ENCODE peak calls at places on chromosomes 6 and 20, in eight cellular contexts. C, I, Z, U, W, K, J and F are unnamed samples.

GRCh38 chr6:151269318-151269995 is 29.7 kb downstream of the AKAP12 start:
- DNase-seq in C (peak; percentile 81), I (no peak), Z (peak; percentile 65), U (no peak), W (peak; percentile 68), K (no peak), J (no peak), F (no peak)

GRCh38 chr6:122033564-122034181 is 365.8 kb upstream of the HSF2 start:
- DNase-seq in C (peak; percentile 50), I (peak; percentile 76), Z (peak; percentile 69), U (peak; percentile 49), W (peak; percentile 74), K (peak; percentile 59), J (peak; percentile 88), F (no peak)

GRCh38 chr6:13725570-13725969 is 13.9 kb upstream of the RANBP9 start:
- DNase-seq in C (peak; percentile 53), I (no peak), Z (no peak), U (peak; percentile 92), W (no peak), K (no peak), J (no peak), F (peak; percentile 86)

GRCh38 chr20:48824830-48825550 is 2.8 kb downstream of the PREX1 start:
- DNase-seq in C (no peak), I (no peak), Z (peak; percentile 48), U (no peak), W (no peak), K (no peak), J (no peak), F (no peak)

GRCh38 chr6:37665309-37665708 is 32.4 kb downstream of the MDGA1 start:
- DNase-seq in C (no peak), I (no peak), Z (no peak), U (no peak), W (no peak), K (no peak), J (no peak), F (peak; percentile 38)

GRCh38 chr20:46400253-46400652 is 6.2 kb downstream of the ELMO2 start:
- DNase-seq in C (peak; percentile 69), I (peak; percentile 46), Z (peak; percentile 40), U (no peak), W (peak; percentile 90), K (no peak), J (no peak), F (peak; percentile 43)

GRCh38 chr6:34132486-34133185 is 13.3 kb downstream of the GRM4 start:
- DNase-seq in C (peak; percentile 10), I (peak; percentile 80), Z (peak; percentile 28), U (no peak), W (peak; percentile 18), K (peak; percentile 48), J (peak; percentile 88), F (peak; percentile 35)

GRCh38 chr6:7897461-7898192 is 13.0 kb downstream of the TXNDC5 start:
- DNase-seq in C (no peak), I (no peak), Z (no peak), U (no peak), W (no peak), K (peak; percentile 91), J (no peak), F (no peak)

GRCh38 chr20:37897008-37897548 is 5.8 kb upstream of the VSTM2L start:
- DNase-seq in C (no peak), I (no peak), Z (no peak), U (no peak), W (no peak), K (no peak), J (peak; percentile 75), F (no peak)

GRCh38 chr6:132798820-132799538 is 542 bp upstream of the SLC18B1 start:
- DNase-seq in C (no peak), I (peak; percentile 87), Z (peak; percentile 86), U (peak; percentile 76), W (peak; percentile 72), K (peak; percentile 84), J (peak; percentile 84), F (peak; percentile 85)

GRCh38 chr6:169975701-169976100 is 224.3 kb downstream of the ERMARD start:
- DNase-seq in C (no peak), I (no peak), Z (no peak), U (no peak), W (no peak), K (no peak), J (no peak), F (no peak)

GRCh38 chr6:105179244-105180065 is at the start of gene POPDC3:
- DNase-seq in C (no peak), I (peak; percentile 54), Z (no peak), U (no peak), W (peak; percentile 28), K (peak; percentile 14), J (peak; percentile 82), F (peak; percentile 49)

GRCh38 chr6:109491207-109491938 is 8.4 kb upstream of the ZBTB24 start:
- DNase-seq in C (peak; percentile 16), I (peak; percentile 22), Z (no peak), U (no peak), W (no peak), K (peak; percentile 61), J (peak; percentile 40), F (peak; percentile 52)

GRCh38 chr6:82408952-82409421 is 45.4 kb downstream of the TPBG start:
- DNase-seq in C (peak; percentile 67), I (no peak), Z (no peak), U (no peak), W (peak; percentile 58), K (no peak), J (no peak), F (peak; percentile 82)

GRCh38 chr6:125781307-125781868 is 9.4 kb upstream of the NCOA7 start:
- DNase-seq in C (peak; percentile 25), I (no peak), Z (no peak), U (no peak), W (peak; percentile 67), K (peak; percentile 40), J (peak; percentile 22), F (no peak)

GRCh38 chr6:24861934-24862333 is 63.2 kb upstream of the ARMH2 start:
- DNase-seq in C (no peak), I (no peak), Z (no peak), U (no peak), W (no peak), K (peak; percentile 50), J (no peak), F (no peak)

GRCh38 chr6:106097368-106098231 is 11.5 kb downstream of the PRDM1 start:
- DNase-seq in C (peak; percentile 46), I (no peak), Z (peak; percentile 65), U (no peak), W (peak; percentile 81), K (peak; percentile 83), J (no peak), F (no peak)

GRCh38 chr6:26295691-26296555 is 69.1 kb upstream of the BTN3A2 start:
- DNase-seq in C (peak; percentile 70), I (peak; percentile 68), Z (peak; percentile 72), U (peak; percentile 61), W (peak; percentile 90), K (no peak), J (no peak), F (peak; percentile 93)

GRCh38 chr6:41618598-41618997 is 19.7 kb upstream of the MDFI start:
- DNase-seq in C (no peak), I (no peak), Z (no peak), U (no peak), W (no peak), K (no peak), J (no peak), F (no peak)

GRCh38 chr6:41614713-41615112 is 23.6 kb upstream of the MDFI start:
- DNase-seq in C (no peak), I (no peak), Z (no peak), U (no peak), W (no peak), K (no peak), J (no peak), F (no peak)

DNA sequence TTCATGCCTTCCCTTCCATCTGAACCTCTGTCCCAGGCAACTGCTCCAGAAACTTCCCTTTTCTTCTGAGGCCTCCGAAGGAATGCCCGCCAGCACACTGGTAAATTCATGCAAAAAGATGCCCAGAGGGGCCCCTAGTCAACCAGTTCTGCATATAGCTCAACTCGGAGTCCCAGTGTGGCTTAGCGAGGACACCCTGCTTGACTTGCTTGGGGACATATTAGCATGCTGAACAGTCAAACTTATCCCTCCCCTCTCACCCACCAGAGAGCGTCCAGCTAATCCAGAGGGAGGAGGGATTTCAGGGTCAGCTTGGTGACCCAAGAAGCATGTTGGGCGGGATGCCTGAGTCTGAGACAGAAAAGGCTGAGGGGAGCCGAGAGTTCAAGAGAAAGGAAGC is 23.0 kb upstream of the MDFI start:
- DNase-seq in C (no peak), I (no peak), Z (no peak), U (no peak), W (no peak), K (no peak), J (no peak), F (no peak)
- H3K4me3 ChIP-seq in C (no peak overlapping the region), I (no peak overlapping the region), Z (no peak overlapping the region), U (no peak overlapping the region), W (no peak overlapping the region), K (no peak overlapping the region), J (no peak overlapping the region), F (no peak overlapping the region)

GRCh38 chr20:59232618-59233017 is 67.8 kb upstream of the EDN3 start:
- DNase-seq in C (no peak), I (no peak), Z (no peak), U (no peak), W (no peak), K (no peak), J (no peak), F (no peak)
- TF ChIP-seq EZH2 in C (no peak), I (no peak), Z (no peak), U (no peak), W (no peak), K (no peak), J (no peak), F (no peak)

DNA sequence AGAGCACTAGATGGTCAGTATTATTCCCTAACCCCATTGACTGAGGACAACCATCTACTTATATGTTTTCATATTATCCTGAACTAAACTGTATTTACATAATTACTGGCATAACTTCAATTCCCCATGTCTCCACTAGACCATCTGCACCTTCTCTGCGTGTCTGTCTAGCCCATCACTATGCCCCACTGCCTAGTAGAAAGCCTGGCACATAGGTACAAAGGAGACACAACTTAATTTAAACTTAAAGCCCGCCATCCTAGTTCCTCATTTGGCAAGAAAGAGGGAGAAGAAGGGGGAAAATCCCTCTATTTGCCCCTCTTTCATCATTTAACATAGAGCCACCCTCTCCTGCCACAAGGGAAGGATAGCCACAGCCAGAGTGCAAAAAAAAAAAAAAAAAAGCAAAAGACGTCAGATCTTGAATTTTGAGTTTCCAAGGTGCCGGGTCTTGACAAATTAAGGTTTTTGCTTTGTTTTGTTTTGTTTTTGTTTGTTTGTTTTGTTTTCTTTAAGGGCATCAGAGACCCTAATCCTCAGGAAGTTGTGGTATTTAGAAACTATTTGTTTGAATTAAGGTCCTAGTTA is 1.8 kb downstream of the PKIG start:
- DNase-seq in C (no peak), I (no peak), Z (no peak), U (no peak), W (no peak), K (no peak), J (no peak), F (no peak)
- H3K4me3 ChIP-seq in C (no peak overlapping the region), I (no peak overlapping the region), Z (no peak overlapping the region), U (no peak overlapping the region), W (peak overlapping the region; percentile 72), K (no peak overlapping the region), J (no peak overlapping the region), F (no peak overlapping the region)

DNA sequence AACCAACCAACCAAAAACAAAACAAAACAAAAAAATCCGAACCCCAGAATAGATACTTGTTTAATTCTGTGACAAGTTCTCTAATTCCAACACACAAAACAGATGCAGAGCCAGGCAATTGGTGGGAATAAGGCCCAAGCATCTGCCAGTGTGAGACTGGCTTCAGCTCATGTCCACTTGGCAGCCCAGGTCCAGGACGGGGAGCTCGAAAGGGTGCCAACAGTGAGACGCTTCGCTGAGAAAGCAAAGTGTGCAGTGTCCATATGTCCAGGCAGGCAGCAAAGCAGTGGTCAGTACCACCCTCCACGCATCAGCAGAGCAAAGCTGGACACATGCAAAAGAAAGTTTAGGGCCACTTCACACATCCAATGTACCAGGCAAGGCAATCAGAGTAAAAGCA is 102.9 kb downstream of the RALGAPA2 start:
- DNase-seq in C (no peak), I (no peak), Z (no peak), U (no peak), W (no peak), K (no peak), J (no peak), F (no peak)
- TF ChIP-seq EZH2 in C (no peak), I (no peak), Z (no peak), U (no peak), W (no peak), K (no peak), J (no peak), F (no peak)